ENCODE peak calls at places on chromosomes 16 and 17, in ten cellular contexts. M is OCI-M1, X is lower lobe of right lung, Y is EL, R is thoracic aorta, L is NCI-H1105, A is lung microvascular endothelial cell, S is T-cell, D is kidney, Q is esophagus squamous epithelium. T is an unnamed sample.
A peak's percentile ranks its signal among the peaks of the same experiment; 100 is the strongest.

GRCh38 chr17:55680983-55681382 is 41.7 kb downstream of the TMEM100 start:
- DNase-seq in A (no peak), X (no peak), Y (no peak), Q (no peak), M (no peak), S (no peak), L (no peak), R (no peak), D (no peak), T (no peak)

GRCh38 chr16:27436921-27437650 is 35.1 kb downstream of the IL21R start:
- DNase-seq in L (no peak), D (no peak), X (no peak), A (no peak), Y (no peak), M (no peak), Q (no peak), R (no peak), S (no peak), T (no peak)

GRCh38 chr17:9408381-9408780 is 167.2 kb downstream of the STX8 start:
- DNase-seq in A (peak; percentile 25), D (no peak), Q (no peak), S (no peak), X (no peak), Y (peak; percentile 22), R (no peak), L (no peak), M (no peak), T (no peak)

GRCh38 chr17:43034623-43035293 is 9.7 kb downstream of the RND2 start:
- DNase-seq in S (no peak), L (no peak), X (no peak), M (no peak), A (no peak), Q (no peak), R (no peak), Y (no peak), D (peak; percentile 20), T (no peak)

GRCh38 chr17:51434434-51435170 is 174.3 kb downstream of the UTP18 start:
- DNase-seq in Q (no peak), M (peak; percentile 84), S (no peak), A (no peak), L (no peak), X (no peak), Y (no peak), R (no peak), D (no peak), T (no peak)

GRCh38 chr17:59618894-59619312 is 792 bp upstream of the CLTC start:
- DNase-seq in A (no peak), M (no peak), D (no peak), Y (no peak), Q (no peak), L (no peak), R (peak; percentile 80), S (no peak), X (no peak), T (peak; percentile 93)

GRCh38 chr16:30888856-30889499 is 4.9 kb downstream of the BCL7C start:
- DNase-seq in Q (no peak), L (no peak), D (no peak), X (no peak), A (no peak), S (no peak), M (no peak), Y (no peak), R (no peak), T (no peak)

GRCh38 chr17:76700627-76701470 is 9.9 kb downstream of the MXRA7 start:
- DNase-seq in S (no peak), R (peak; percentile 55), Y (peak; percentile 91), M (no peak), X (no peak), D (peak; percentile 75), L (no peak), A (peak; percentile 91), Q (no peak), T (peak; percentile 71)

GRCh38 chr17:44901323-44901965 is 2.2 kb upstream of the EFTUD2 start:
- DNase-seq in L (no peak), Y (peak; percentile 85), M (no peak), X (no peak), A (peak; percentile 71), R (no peak), D (no peak), S (no peak), Q (no peak), T (no peak)

GRCh38 chr17:80538484-80538883 is 6.2 kb upstream of the RPTOR start:
- DNase-seq in L (no peak), X (no peak), M (no peak), A (no peak), Y (no peak), R (no peak), S (no peak), D (no peak), Q (no peak), T (no peak)

GRCh38 chr17:80152057-80152831 is 5.3 kb upstream of the EIF4A3 start:
- DNase-seq in Q (no peak), X (no peak), R (no peak), A (no peak), D (no peak), S (no peak), M (peak; percentile 96), L (no peak), Y (peak; percentile 76), T (no peak)

GRCh38 chr17:4833941-4834501 is 881 bp downstream of the MINK1 start:
- DNase-seq in R (no peak), M (peak; percentile 62), X (peak; percentile 61), S (no peak), L (no peak), Q (no peak), A (peak; percentile 60), D (peak; percentile 71), Y (peak; percentile 68), T (peak; percentile 62)

GRCh38 chr16:53378138-53378537 is 56.1 kb upstream of the RBL2 start:
- DNase-seq in Q (no peak), Y (no peak), D (no peak), A (no peak), X (no peak), L (no peak), M (no peak), R (no peak), S (no peak), T (no peak)

GRCh38 chr16:819336-819735 is 18.8 kb upstream of the GNG13 start:
- DNase-seq in S (peak; percentile 43), D (no peak), Y (no peak), A (no peak), M (no peak), R (no peak), X (no peak), L (no peak), Q (no peak), T (no peak)

GRCh38 chr17:72560303-72561247 is 439.8 kb downstream of the SOX9 start:
- DNase-seq in Y (peak; percentile 51), S (no peak), Q (no peak), L (peak; percentile 15), R (no peak), D (no peak), M (peak; percentile 63), A (peak; percentile 54), X (peak; percentile 85), T (peak; percentile 86)

GRCh38 chr17:50195196-50195865 is 6.1 kb downstream of the COL1A1 start:
- DNase-seq in M (no peak), L (no peak), S (no peak), X (peak; percentile 31), Y (no peak), A (no peak), D (peak; percentile 58), Q (no peak), R (no peak), T (no peak)

GRCh38 chr16:57590654-57591085 is 37.8 kb upstream of the ADGRG1 start:
- DNase-seq in S (no peak), Y (peak; percentile 72), X (no peak), Q (no peak), R (no peak), A (peak; percentile 72), L (no peak), D (peak; percentile 39), M (no peak), T (peak; percentile 37)